ENCODE peak calls at places on chromosomes 6 and 20, in nine cellular contexts. L is IMR-90, F is Peyer's patch, Q is A673, P is heart left ventricle, M is cardiac fibroblast, N is right atrium auricular region, V is astrocyte, J is OCI-LY7. R is an unnamed sample.

GRCh38 chr6:89022747-89023289 is 57.7 kb upstream of the PNRC1 start:
- DNase-seq in Q (no peak), V (peak; percentile 80), J (no peak), L (peak; percentile 42), N (no peak), M (peak; percentile 79), F (no peak), P (no peak), R (no peak)

GRCh38 chr20:13220857-13221297 is at the start of gene ISM1:
- DNase-seq in P (peak; percentile 28), M (peak; percentile 5), V (no peak), Q (peak; percentile 28), L (no peak), N (no peak), F (no peak), J (no peak), R (peak; percentile 13)

GRCh38 chr6:107108201-107108890 is 7.0 kb downstream of the BEND3 start:
- DNase-seq in V (peak; percentile 70), J (no peak), P (no peak), N (no peak), Q (no peak), F (peak; percentile 7), M (peak; percentile 62), L (no peak), R (no peak)

GRCh38 chr6:169212436-169212835 is 41.2 kb downstream of the THBS2 start:
- DNase-seq in N (no peak), V (no peak), F (no peak), L (no peak), J (no peak), P (no peak), Q (no peak), M (peak; percentile 30), R (no peak)

GRCh38 chr6:3163248-3163594 is 5.9 kb upstream of the TUBB2A start:
- DNase-seq in J (no peak), N (no peak), Q (no peak), V (no peak), P (no peak), M (peak; percentile 35), F (no peak), L (no peak), R (no peak)

GRCh38 chr6:151388997-151389639 is 2.2 kb downstream of the ZBTB2 start:
- DNase-seq in L (no peak), V (no peak), Q (no peak), F (no peak), N (no peak), M (no peak), J (no peak), P (no peak), R (no peak)

GRCh38 chr6:44219053-44219814 is 2.5 kb downstream of the MYMX start:
- DNase-seq in P (peak; percentile 94), L (peak; percentile 55), V (peak; percentile 29), Q (peak; percentile 63), M (peak; percentile 36), J (peak; percentile 70), N (peak; percentile 86), F (peak; percentile 87), R (peak; percentile 86)

GRCh38 chr20:910840-911770 is 5.0 kb downstream of the ANGPT4 start:
- DNase-seq in J (no peak), P (no peak), N (peak; percentile 82), L (peak; percentile 10), Q (no peak), V (no peak), F (peak; percentile 23), M (peak; percentile 66), R (no peak)

GRCh38 chr6:37222125-37222967 is 35.2 kb upstream of the TBC1D22B start:
- DNase-seq in Q (peak; percentile 97), P (peak; percentile 88), J (peak; percentile 79), L (peak; percentile 83), N (peak; percentile 78), V (peak; percentile 84), F (peak; percentile 87), M (peak; percentile 85), R (peak; percentile 84)

GRCh38 chr6:37225350-37226169 is 32.0 kb upstream of the TBC1D22B start:
- DNase-seq in V (no peak), F (no peak), Q (no peak), M (no peak), P (no peak), L (no peak), J (no peak), N (peak; percentile 4), R (no peak)

GRCh38 chr6:37218501-37218900 is 39.1 kb upstream of the TBC1D22B start:
- DNase-seq in F (no peak), P (no peak), Q (peak; percentile 17), L (no peak), N (peak; percentile 13), M (no peak), J (no peak), V (no peak), R (no peak)

GRCh38 chr6:37221585-37222124 is 35.9 kb upstream of the TBC1D22B start:
- DNase-seq in P (no peak), N (peak; percentile 55), Q (no peak), L (no peak), M (no peak), J (no peak), V (no peak), F (no peak), R (no peak)

GRCh38 chr6:37222992-37223391 is 34.6 kb upstream of the TBC1D22B start:
- DNase-seq in N (no peak), M (no peak), Q (no peak), L (no peak), V (no peak), F (no peak), P (no peak), J (no peak), R (no peak)
- H3K4me3 ChIP-seq in N (peak overlapping the region; percentile 66), M (no peak overlapping the region), Q (peak overlapping the region; percentile 59), L (peak overlapping the region; percentile 65), V (peak overlapping the region; percentile 66), F (peak overlapping the region; percentile 74), P (peak overlapping the region; percentile 61), J (peak overlapping the region; percentile 68), R (peak overlapping the region; percentile 79)

GRCh38 chr6:109192865-109193264 is 97.6 kb downstream of the CEP57L1 start:
- DNase-seq in V (no peak), N (no peak), Q (no peak), F (no peak), P (no peak), M (no peak), J (no peak), L (no peak), R (no peak)

GRCh38 chr6:109187399-109188114 is 92.2 kb downstream of the CEP57L1 start:
- DNase-seq in M (peak; percentile 59), L (peak; percentile 28), P (peak; percentile 34), F (peak; percentile 83), J (peak; percentile 65), N (no peak), Q (peak; percentile 33), V (peak; percentile 5), R (no peak)

GRCh38 chr6:109186012-109186411 is 90.7 kb downstream of the CEP57L1 start:
- DNase-seq in Q (no peak), V (no peak), J (no peak), F (no peak), N (no peak), M (no peak), P (no peak), L (no peak), R (no peak)

GRCh38 chr6:109184638-109185037 is 89.3 kb downstream of the CEP57L1 start:
- DNase-seq in J (peak; percentile 36), V (no peak), L (no peak), M (no peak), Q (no peak), N (no peak), F (no peak), P (no peak), R (no peak)

DNA sequence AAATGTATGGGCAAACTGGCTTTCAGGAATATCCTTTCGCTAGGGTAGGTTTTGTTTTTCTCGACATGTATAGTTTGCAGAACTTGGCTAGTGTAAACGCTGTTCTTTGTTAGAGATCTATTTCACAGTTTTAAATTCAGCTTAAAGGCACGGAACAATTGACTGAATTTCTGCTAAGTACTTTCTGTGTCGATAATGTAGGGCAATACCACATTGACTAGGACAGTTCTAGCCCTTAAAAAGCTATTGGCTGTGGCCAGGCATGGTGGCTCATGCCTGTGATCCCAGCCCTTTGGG is 92.8 kb downstream of the CEP57L1 start:
- DNase-seq in N (no peak), Q (no peak), M (no peak), J (no peak), V (no peak), F (no peak), L (no peak), P (no peak), R (no peak)
- TF ChIP-seq CTCF in N (no peak), Q (no peak), M (no peak), J (peak; percentile 41), V (no peak), F (no peak), L (no peak), P (no peak), R (no peak)

DNA sequence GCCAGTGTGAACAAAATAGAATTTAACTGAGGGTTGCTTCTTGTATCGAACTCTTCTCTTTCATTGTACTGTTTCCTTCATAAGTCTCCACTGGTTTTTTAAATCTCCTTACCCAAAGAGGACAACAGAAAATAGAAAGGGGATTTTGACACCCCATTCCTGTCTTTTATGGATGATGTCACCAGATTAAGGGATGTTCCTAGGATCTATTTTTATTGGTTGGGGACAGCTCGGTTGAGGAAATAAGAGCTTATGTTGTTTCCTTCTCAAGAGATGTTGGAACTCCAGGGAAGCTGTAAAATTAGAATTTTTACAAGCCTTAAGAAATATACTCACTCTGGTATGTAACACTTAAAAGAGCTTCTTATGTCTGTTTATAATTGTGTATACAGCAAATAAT is 171.5 kb downstream of the PHF3 start:
- DNase-seq in V (no peak), F (no peak), Q (peak; percentile 93), P (no peak), L (no peak), N (no peak), J (no peak), M (peak; percentile 53), R (no peak)
- H3K4me3 ChIP-seq in V (no peak overlapping the region), F (no peak overlapping the region), Q (peak overlapping the region; percentile 36), P (no peak overlapping the region), L (no peak overlapping the region), N (no peak overlapping the region), J (no peak overlapping the region), M (no peak overlapping the region), R (no peak overlapping the region)

DNA sequence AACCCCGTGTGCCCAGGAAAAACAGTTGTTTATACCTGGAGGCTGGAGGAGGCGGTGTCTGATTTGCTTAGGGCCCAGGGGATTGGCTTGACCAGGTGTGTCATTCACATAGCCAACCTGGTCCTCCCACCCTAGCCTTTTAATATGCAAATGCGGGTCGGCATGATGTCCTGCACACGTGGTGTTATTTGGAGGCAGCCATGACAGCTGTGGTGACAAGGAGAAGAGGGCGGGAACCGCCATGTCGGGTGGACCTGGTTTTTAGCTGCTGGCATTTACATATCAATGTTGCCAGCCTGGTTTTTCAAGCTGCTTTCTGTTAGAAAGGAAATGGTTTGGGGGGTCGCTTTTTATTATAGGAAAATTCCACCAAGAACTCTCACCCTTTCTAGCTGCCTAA is 291.4 kb upstream of the QKI start:
- DNase-seq in N (no peak), Q (no peak), M (no peak), V (no peak), F (no peak), L (no peak), J (no peak), P (no peak), R (no peak)
- TF ChIP-seq CTCF in N (no peak), Q (no peak), M (no peak), V (no peak), F (no peak), L (no peak), J (no peak), P (no peak), R (no peak)

GRCh38 chr20:25356294-25356933 is 34.2 kb downstream of the ABHD12 start:
- DNase-seq in V (no peak), L (no peak), Q (no peak), F (no peak), N (no peak), J (no peak), M (no peak), P (no peak), R (no peak)
- H3K4me3 ChIP-seq in V (no peak overlapping the region), L (no peak overlapping the region), Q (no peak overlapping the region), F (no peak overlapping the region), N (no peak overlapping the region), J (no peak overlapping the region), M (no peak overlapping the region), P (no peak overlapping the region), R (no peak overlapping the region)